ENCODE peak calls at places on chromosomes 6 and 20, in eight cellular contexts. B is HFF-Myc, V is left colon, U is GM06990, N is Caki2, E is NCI-H510A treated with DMSO at 0.1 percent for 48 hours, X is NCI-H345, P is kidney. Z is an unnamed sample.

GRCh38 chr6:16705403-16705993 is 55.8 kb downstream of the ATXN1 start:
- DNase-seq in U (no peak), N (no peak), X (no peak), E (no peak), B (no peak), P (no peak), V (no peak), Z (no peak)

GRCh38 chr6:41937881-41938574 is 3.6 kb downstream of the CCND3 start:
- DNase-seq in N (no peak), P (no peak), E (no peak), B (no peak), U (no peak), V (no peak), X (no peak), Z (no peak)

GRCh38 chr6:143822584-143823024 is 20.5 kb upstream of the LTV1 start:
- DNase-seq in P (no peak), X (no peak), U (no peak), E (no peak), B (no peak), V (no peak), N (no peak), Z (no peak)

GRCh38 chr20:1392443-1392692 is 486 bp downstream of the FKBP1A start:
- DNase-seq in B (no peak), E (no peak), N (no peak), V (no peak), U (no peak), X (no peak), P (no peak), Z (no peak)

GRCh38 chr6:136963259-136963658 is 41.2 kb downstream of the SLC35D3 start:
- DNase-seq in B (no peak), N (no peak), U (no peak), X (no peak), V (no peak), P (no peak), E (peak; percentile 19), Z (no peak)

GRCh38 chr6:109056661-109057060 is 38.0 kb downstream of the SESN1 start:
- DNase-seq in X (no peak), P (no peak), U (no peak), N (no peak), E (no peak), V (no peak), B (no peak), Z (no peak)

GRCh38 chr20:63738687-63739128 is 868 bp upstream of the SLC2A4RG start:
- DNase-seq in B (no peak), V (peak; percentile 80), E (no peak), X (no peak), U (no peak), N (no peak), P (peak; percentile 93), Z (no peak)

GRCh38 chr6:124872361-124873065 is 89.7 kb upstream of the RNF217 start:
- DNase-seq in X (no peak), N (no peak), V (no peak), P (no peak), U (no peak), B (no peak), E (no peak), Z (no peak)

GRCh38 chr20:43722153-43722505 is 4.7 kb downstream of the GTSF1L start:
- DNase-seq in N (no peak), U (no peak), V (no peak), E (no peak), B (no peak), P (no peak), X (no peak), Z (no peak)

Z was measured in COLO829.